ENCODE peak calls at places on chromosomes 4 and X, in seven cellular contexts. B, C, S, J, V, P and X are unnamed samples.

GRCh38 chr4:142551513-142552280 is 294.4 kb downstream of the INPP4B start:
- DNase-seq in B (no peak), C (no peak), S (no peak), J (no peak), V (no peak), P (no peak), X (no peak)

GRCh38 chrX:23008431-23009099 is 8.8 kb downstream of the DDX53 start:
- DNase-seq in B (no peak), C (peak; percentile 20), S (peak; percentile 1), J (no peak), V (peak; percentile 6), P (no peak), X (peak; percentile 13)

GRCh38 chr4:121380448-121381147 is at the start of gene QRFPR:
- DNase-seq in B (no peak), C (peak; percentile 9), S (no peak), J (no peak), V (no peak), P (peak; percentile 46), X (no peak)

GRCh38 chrX:150362599-150363481 is at the start of gene MAMLD1:
- DNase-seq in B (peak; percentile 41), C (peak; percentile 53), S (no peak), J (no peak), V (peak; percentile 51), P (no peak), X (no peak)

GRCh38 chrX:123961268-123962005 is at the start of gene STAG2:
- DNase-seq in B (peak; percentile 62), C (peak; percentile 66), S (peak; percentile 80), J (peak; percentile 21), V (peak; percentile 73), P (no peak), X (no peak)

GRCh38 chrX:49242545-49243066 is 7.3 kb downstream of the CCDC22 start:
- DNase-seq in B (no peak), C (no peak), S (no peak), J (no peak), V (no peak), P (no peak), X (no peak)

GRCh38 chrX:120426599-120426998 is 42.5 kb downstream of the LAMP2 start:
- DNase-seq in B (no peak), C (no peak), S (no peak), J (no peak), V (no peak), P (no peak), X (no peak)

GRCh38 chrX:46811101-46811500 is 25.7 kb upstream of the RP2 start:
- DNase-seq in B (no peak), C (no peak), S (no peak), J (no peak), V (no peak), P (no peak), X (peak; percentile 30)

GRCh38 chrX:123087326-123087725 is 96.8 kb upstream of the GRIA3 start:
- DNase-seq in B (no peak), C (no peak), S (peak; percentile 81), J (no peak), V (no peak), P (no peak), X (no peak)

GRCh38 chrX:120452131-120452530 is 17.0 kb downstream of the LAMP2 start:
- DNase-seq in B (no peak), C (peak; percentile 50), S (peak; percentile 4), J (no peak), V (no peak), P (no peak), X (peak; percentile 41)

GRCh38 chr4:23822181-23822580 is 67.7 kb downstream of the PPARGC1A start:
- DNase-seq in B (no peak), C (no peak), S (no peak), J (no peak), V (no peak), P (no peak), X (peak; percentile 11)

DNA sequence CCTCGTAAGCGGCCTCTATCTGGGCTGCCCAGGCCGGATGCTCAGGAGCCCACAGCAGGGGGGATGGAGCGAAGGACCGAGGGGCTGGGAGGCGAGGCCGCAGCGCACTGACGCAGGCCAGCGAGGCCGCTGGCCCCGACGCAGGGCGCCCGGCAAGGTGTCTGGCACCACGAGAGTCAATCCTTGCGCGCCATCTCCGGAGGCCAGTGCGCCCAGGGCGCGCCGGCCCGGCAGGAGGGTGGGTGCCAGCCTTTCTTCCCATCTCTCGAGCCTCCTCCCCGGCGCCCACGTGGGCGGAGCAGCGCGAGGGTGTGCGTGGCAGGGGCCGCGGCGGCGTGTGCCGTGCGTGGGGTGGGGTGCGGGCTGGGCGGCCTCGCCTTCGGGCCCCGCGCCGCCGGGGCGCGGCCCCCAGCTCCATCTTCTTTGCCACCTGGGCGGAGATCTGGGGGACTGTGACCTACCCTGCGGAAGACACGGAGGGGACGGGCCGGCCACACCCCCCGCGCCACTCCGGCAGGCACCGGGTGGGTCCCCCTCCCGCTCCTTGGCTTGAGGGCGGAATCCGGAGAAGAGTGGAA is 916 bp downstream of the JAKMIP1 start:
- DNase-seq in B (no peak), C (peak; percentile 74), S (no peak), J (no peak), V (no peak), P (no peak), X (no peak)
- TF ChIP-seq JUND in B (no peak), C (no peak), S (no peak), J (no peak), V (no peak), P (no peak), X (no peak)

DNA sequence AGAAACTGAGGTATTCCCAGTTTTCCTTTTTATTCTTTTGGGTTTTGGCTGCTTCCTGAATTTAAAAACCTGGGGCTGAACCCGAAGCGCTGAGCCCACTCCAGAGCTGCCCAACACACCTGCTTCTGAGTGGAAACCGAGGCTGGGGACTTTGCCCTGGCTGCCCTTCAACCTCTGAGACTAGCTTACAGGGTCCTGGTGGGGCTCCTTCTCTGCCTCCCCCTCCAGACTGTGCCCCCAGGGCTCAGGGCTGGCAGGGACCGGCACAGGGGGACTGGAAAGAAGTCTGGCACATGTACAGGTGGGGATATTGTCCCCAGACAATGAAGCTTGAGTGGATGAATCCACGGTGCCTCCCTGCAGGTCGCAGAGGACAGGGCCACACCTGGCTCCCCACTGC is 240.4 kb upstream of the PSAPL1 start:
- DNase-seq in B (no peak), C (no peak), S (no peak), J (no peak), V (no peak), P (no peak), X (no peak)
- TF ChIP-seq JUND in B (no peak), C (no peak), S (no peak), J (no peak), V (no peak), P (no peak), X (no peak)

DNA sequence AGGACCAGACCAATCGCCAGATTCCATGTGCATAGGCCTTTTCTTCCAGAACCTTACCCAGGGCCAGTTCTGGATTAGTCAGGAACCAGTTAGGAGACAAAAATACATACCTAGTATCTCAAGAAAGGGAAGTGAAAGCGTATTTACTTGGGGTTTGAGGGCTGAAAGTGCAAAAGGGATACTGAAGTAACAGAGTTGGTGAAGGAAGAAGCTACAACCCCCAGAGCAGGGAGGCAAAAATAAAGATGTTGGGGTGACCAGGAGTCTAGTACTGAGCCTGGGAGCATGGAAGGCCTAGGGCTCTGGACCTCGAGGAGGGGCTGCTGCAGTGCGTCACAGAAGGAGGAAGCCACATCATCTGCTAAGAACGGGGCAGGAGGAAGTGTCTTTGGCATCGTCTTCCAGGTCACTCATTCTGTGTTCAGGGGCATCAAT is 38.3 kb downstream of the TKTL1 start:
- DNase-seq in B (no peak), C (no peak), S (no peak), J (peak; percentile 50), V (no peak), P (no peak), X (no peak)
- TF ChIP-seq JUND in B (no peak), C (no peak), S (no peak), J (no peak), V (no peak), P (no peak), X (no peak)

GRCh38 chrX:19592952-19593351 is 77.6 kb upstream of the MAP3K15 start:
- DNase-seq in B (no peak), C (no peak), S (no peak), J (no peak), V (no peak), P (no peak), X (no peak)
- TF ChIP-seq JUND in B (no peak), C (no peak), S (no peak), J (no peak), V (no peak), P (no peak), X (no peak)

GRCh38 chrX:129932137-129932791 is 26.3 kb downstream of the UTP14A start:
- DNase-seq in B (peak; percentile 93), C (peak; percentile 94), S (peak; percentile 62), J (peak; percentile 38), V (peak; percentile 81), P (peak; percentile 64), X (peak; percentile 33)
- TF ChIP-seq JUND in B (no peak), C (no peak), S (no peak), J (no peak), V (no peak), P (no peak), X (no peak)

GRCh38 chr4:138063581-138063980 is 178.6 kb downstream of the SLC7A11 start:
- DNase-seq in B (no peak), C (no peak), S (no peak), J (no peak), V (no peak), P (no peak), X (no peak)

DNA sequence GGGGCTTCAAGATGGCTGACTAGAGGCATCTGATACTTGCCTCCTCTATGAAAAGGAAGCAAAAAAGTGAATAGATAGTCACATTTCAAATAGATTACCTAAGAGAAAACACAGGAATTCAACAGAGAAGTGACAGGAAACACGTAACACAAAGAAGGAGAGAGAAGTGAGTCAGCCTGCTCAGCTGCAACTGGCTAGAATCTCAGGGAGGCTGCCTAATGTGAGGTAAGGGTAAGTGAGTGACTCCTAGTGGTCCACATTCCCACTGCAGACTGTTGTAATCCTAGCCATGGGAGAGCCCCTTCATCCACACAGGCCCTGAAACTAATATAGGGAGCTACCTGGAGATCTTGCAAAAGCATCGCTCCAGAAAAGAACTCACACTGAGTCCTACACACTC is 179.2 kb downstream of the SLC7A11 start:
- DNase-seq in B (no peak), C (no peak), S (no peak), J (no peak), V (no peak), P (no peak), X (no peak)
- TF ChIP-seq JUND in B (no peak), C (no peak), S (no peak), J (no peak), V (no peak), P (no peak), X (no peak)

GRCh38 chrX:20060961-20061868 is 55.5 kb downstream of the MAP7D2 start:
- DNase-seq in B (no peak), C (no peak), S (no peak), J (peak; percentile 53), V (no peak), P (no peak), X (no peak)
- TF ChIP-seq JUND in B (no peak), C (no peak), S (no peak), J (no peak), V (no peak), P (no peak), X (no peak)